ENCODE peak calls at places on chromosomes 11 and 22, in five cellular contexts. B, Q, R, F and T are unnamed samples.

GRCh38 chr11:102583437-102583836 is 41.7 kb downstream of the MMP20 start:
- DNase-seq in Q (no peak), F (no peak), R (no peak), B (no peak), T (no peak)

GRCh38 chr11:12698049-12698448 is 23.8 kb downstream of the TEAD1 start:
- DNase-seq in R (no peak), F (no peak), Q (no peak), B (no peak), T (no peak)

GRCh38 chr11:534197-534591 is 1.2 kb downstream of the HRAS start:
- DNase-seq in R (no peak), Q (no peak), F (no peak), B (no peak), T (no peak)

GRCh38 chr22:44093791-44094190 is 69.7 kb downstream of the PARVB start:
- DNase-seq in R (no peak), Q (no peak), B (no peak), F (no peak), T (no peak)

GRCh38 chr11:59191095-59191494 is 19.2 kb downstream of the DTX4 start:
- DNase-seq in F (no peak), R (no peak), B (peak), Q (no peak), T (no peak)

GRCh38 chr11:12249590-12250260 is 127.6 kb upstream of the PARVA start:
- DNase-seq in B (peak), R (no peak), Q (no peak), F (no peak), T (no peak)

GRCh38 chr11:33997473-33998347 is 53.8 kb upstream of the CAPRIN1 start:
- DNase-seq in F (peak), Q (no peak), B (no peak), R (no peak), T (peak)

GRCh38 chr22:36056980-36057379 is 28.4 kb upstream of the RBFOX2 start:
- DNase-seq in B (no peak), Q (no peak), R (peak), F (no peak), T (no peak)

GRCh38 chr11:36469063-36469462 is 41.0 kb downstream of the TRAF6 start:
- DNase-seq in R (peak), B (no peak), Q (no peak), F (no peak), T (no peak)

GRCh38 chr11:121469910-121470309 is 17.1 kb upstream of the SORL1-AS1 start:
- DNase-seq in Q (no peak), R (no peak), B (no peak), F (no peak), T (no peak)

GRCh38 chr11:121471167-121471566 is 18.4 kb upstream of the SORL1-AS1 start:
- DNase-seq in Q (no peak), F (no peak), B (no peak), R (no peak), T (no peak)

GRCh38 chr11:121465709-121466062 is 12.9 kb upstream of the SORL1-AS1 start:
- DNase-seq in F (no peak), R (no peak), B (peak), Q (no peak), T (no peak)

GRCh38 chr11:121466063-121466794 is 13.5 kb upstream of the SORL1-AS1 start:
- DNase-seq in B (peak), F (peak), Q (peak), R (peak), T (peak)

GRCh38 chr11:121467965-121468364 is 15.2 kb upstream of the SORL1-AS1 start:
- DNase-seq in F (no peak), Q (no peak), R (peak), B (no peak), T (no peak)
- H3K27ac ChIP-seq in F (peak), Q (no peak), R (no peak), B (no peak), T (no peak)

GRCh38 chr22:39091136-39092081 is 5.6 kb upstream of the APOBEC3H start:
- DNase-seq in F (no peak), Q (no peak), R (no peak), B (no peak), T (no peak)

GRCh38 chr22:39090426-39091064 is 6.5 kb upstream of the APOBEC3H start:
- DNase-seq in F (no peak), Q (no peak), R (no peak), B (peak), T (no peak)

GRCh38 chr22:39087881-39088687 is 9.0 kb upstream of the APOBEC3H start:
- DNase-seq in B (no peak), R (no peak), F (no peak), Q (peak), T (no peak)

GRCh38 chr22:39088688-39089032 is 8.4 kb upstream of the APOBEC3H start:
- DNase-seq in B (no peak), Q (no peak), R (no peak), F (no peak), T (no peak)

GRCh38 chr22:39089928-39090327 is 7.1 kb upstream of the APOBEC3H start:
- DNase-seq in R (no peak), F (no peak), Q (no peak), B (no peak), T (no peak)
- H3K27ac ChIP-seq in R (no peak), F (no peak), Q (no peak), B (peak), T (no peak)

GRCh38 chr11:114192841-114193389 is 103.3 kb upstream of the NNMT start:
- DNase-seq in R (no peak), B (no peak), Q (no peak), F (no peak), T (no peak)
- H3K27ac ChIP-seq in R (no peak), B (peak), Q (peak), F (peak), T (no peak)

GRCh38 chr11:119323532-119324033 is 6.7 kb upstream of the MCAM start:
- DNase-seq in F (peak), R (peak), B (peak), Q (peak), T (peak)
- H3K27ac ChIP-seq in F (no peak), R (no peak), B (no peak), Q (peak), T (no peak)

DNA sequence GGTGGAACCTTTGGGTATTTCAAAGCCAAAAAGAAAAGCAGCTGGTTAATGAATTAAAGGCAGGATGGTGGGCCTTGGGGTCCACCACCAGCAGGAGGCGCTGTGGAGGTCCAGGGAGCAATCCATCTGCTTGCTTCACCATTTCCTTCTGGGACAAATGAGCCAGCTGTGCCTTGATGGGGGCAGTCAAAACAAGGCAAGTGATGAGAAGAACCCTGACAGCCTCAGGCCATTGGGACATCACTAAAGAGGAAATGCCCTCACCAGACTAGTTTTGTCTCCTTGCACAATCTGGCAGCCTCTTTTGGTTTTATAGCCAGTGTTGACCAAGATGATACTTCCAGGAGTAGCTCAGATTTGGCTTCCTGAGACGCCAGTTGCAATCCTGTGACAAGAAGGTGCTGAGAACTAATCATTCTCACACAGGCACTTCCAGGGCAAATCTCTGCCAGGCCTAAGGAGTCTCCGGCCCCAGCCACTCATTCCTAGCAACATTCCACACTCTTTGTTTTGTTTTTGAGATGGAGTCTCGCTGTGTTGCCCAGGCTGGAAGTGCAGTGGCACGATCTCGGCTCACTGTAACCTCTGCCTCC is 38.2 kb upstream of the WEE1 start:
- DNase-seq in Q (peak), B (peak), R (peak), F (peak), T (no peak)
- H3K27ac ChIP-seq in Q (no peak), B (no peak), R (no peak), F (no peak), T (no peak)

GRCh38 chr11:132026746-132027145 is 656.3 kb downstream of the NTM start:
- DNase-seq in Q (no peak), R (no peak), B (no peak), F (no peak), T (no peak)
- H3K27ac ChIP-seq in Q (no peak), R (no peak), B (no peak), F (no peak), T (no peak)

GRCh38 chr11:19977941-19978340 is 182.3 kb downstream of the DBX1 start:
- DNase-seq in R (no peak), Q (no peak), B (no peak), F (no peak), T (no peak)
- H3K27ac ChIP-seq in R (no peak), Q (no peak), B (no peak), F (no peak), T (no peak)

DNA sequence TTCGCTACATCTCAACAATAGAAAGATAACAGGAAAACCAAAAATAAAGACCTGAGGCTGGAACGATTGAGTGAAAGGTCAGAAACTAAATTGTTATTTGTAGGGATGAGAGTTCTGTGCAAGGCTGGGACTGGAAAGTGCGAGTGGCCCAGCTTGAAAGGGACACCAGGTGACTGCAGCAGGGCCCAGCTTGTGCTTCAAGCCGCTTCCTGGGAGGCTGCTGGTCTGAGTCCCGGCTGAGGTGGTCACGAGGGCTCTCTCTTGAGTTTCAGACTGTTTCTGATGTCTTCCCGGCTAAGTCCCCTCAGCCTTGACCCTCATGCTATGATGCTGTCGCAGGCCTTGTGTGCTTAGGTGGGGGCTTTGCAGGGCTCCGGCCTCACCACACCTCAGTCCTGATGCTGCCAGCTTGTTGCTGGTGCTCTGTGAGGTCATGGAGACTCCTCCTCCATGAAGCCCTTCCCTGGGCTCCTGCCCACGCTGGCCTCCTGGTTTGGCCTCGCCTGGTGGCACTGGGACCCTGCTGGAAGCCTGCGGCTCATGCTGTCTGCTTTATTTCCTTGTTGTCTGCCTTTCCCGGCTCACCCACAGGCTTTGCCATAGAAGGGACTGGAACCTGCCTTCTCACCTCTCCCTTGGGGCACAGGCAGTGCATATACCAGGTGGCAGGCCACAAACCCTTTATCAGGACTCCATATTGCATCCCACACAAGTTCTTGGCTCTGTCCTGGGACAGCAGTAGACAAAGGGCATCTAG is 4.0 kb downstream of the BANF1 start:
- DNase-seq in Q (no peak), F (no peak), R (no peak), B (no peak), T (no peak)
- H3K27ac ChIP-seq in Q (no peak), F (no peak), R (no peak), B (no peak), T (no peak)